ENCODE peak calls at places on chromosomes 2 and 18, in four cellular contexts. One of them, this sample, is unnamed.

GRCh38 chr2:238148981-238149380 is 9.8 kb upstream of the ERFE start:
- DNase-seq in omental fat pad: no peak
- DNase-seq in AG09319: no peak
- DNase-seq in Panc1: no peak
- DNase-seq in this sample: no peak

GRCh38 chr2:226114436-226114835 is 685.2 kb downstream of the IRS1 start:
- DNase-seq in omental fat pad: no peak
- DNase-seq in AG09319: no peak
- DNase-seq in Panc1: no peak
- DNase-seq in this sample: no peak

GRCh38 chr2:111643761-111644160 is 240.2 kb downstream of the ANAPC1 start:
- DNase-seq in omental fat pad: no peak
- DNase-seq in AG09319: no peak
- DNase-seq in Panc1: no peak
- DNase-seq in this sample: no peak

GRCh38 chr18:54806526-54806925 is 21.8 kb upstream of the RAB27B start:
- DNase-seq in omental fat pad: no peak
- DNase-seq in AG09319: no peak
- DNase-seq in Panc1: no peak
- DNase-seq in this sample: no peak

GRCh38 chr2:46296216-46296839 is 879 bp upstream of the EPAS1 start:
- DNase-seq in omental fat pad: no peak
- DNase-seq in AG09319: no peak
- DNase-seq in Panc1: no peak
- DNase-seq in this sample: no peak

GRCh38 chr2:136767030-136767429 is 1.7 kb downstream of the THSD7B start:
- DNase-seq in omental fat pad: no peak
- DNase-seq in AG09319: no peak
- DNase-seq in Panc1: no peak
- DNase-seq in this sample: no peak

GRCh38 chr18:76382265-76382664 is 112.8 kb downstream of the ZNF516 start:
- DNase-seq in omental fat pad: no peak
- DNase-seq in AG09319: no peak
- DNase-seq in Panc1: no peak
- DNase-seq in this sample: no peak

GRCh38 chr18:58276640-58277456 is 232.8 kb downstream of the NEDD4L start:
- DNase-seq in omental fat pad: no peak
- DNase-seq in AG09319: no peak
- DNase-seq in Panc1: no peak
- DNase-seq in this sample: no peak

This sample was measured in fibroblast of the conjunctiva.